ENCODE peak calls at places on chromosomes 5 and 9, in four cellular contexts. One of them, this sample, is unnamed.

GRCh38 chr5:135944564-135944963 is 10.2 kb downstream of the LECT2 start:
- DNase-seq in cardiac fibroblast: no peak
- DNase-seq in EL: no peak
- DNase-seq in HFFc6: no peak
- DNase-seq in this sample: no peak

GRCh38 chr9:114484854-114485443 is 20.3 kb downstream of the WHRN start:
- DNase-seq in cardiac fibroblast: peak; percentile 20
- DNase-seq in EL: peak; percentile 86
- DNase-seq in HFFc6: peak; percentile 89
- DNase-seq in this sample: peak; percentile 24

GRCh38 chr9:36151306-36152210 is 15.0 kb downstream of the GLIPR2 start:
- DNase-seq in cardiac fibroblast: peak; percentile 74
- DNase-seq in EL: peak; percentile 88
- DNase-seq in HFFc6: peak; percentile 60
- DNase-seq in this sample: no peak

GRCh38 chr5:16453609-16454008 is 12.0 kb downstream of the ZNF622 start:
- DNase-seq in cardiac fibroblast: no peak
- DNase-seq in EL: no peak
- DNase-seq in HFFc6: no peak
- DNase-seq in this sample: no peak

GRCh38 chr5:168426864-168427172 is 59.5 kb upstream of the RARS1 start:
- DNase-seq in cardiac fibroblast: no peak
- DNase-seq in EL: no peak
- DNase-seq in HFFc6: no peak
- DNase-seq in this sample: no peak

GRCh38 chr9:114769664-114770063 is 36.2 kb downstream of the TNFSF15 start:
- DNase-seq in cardiac fibroblast: no peak
- DNase-seq in EL: no peak
- DNase-seq in HFFc6: no peak
- DNase-seq in this sample: no peak

GRCh38 chr5:34736445-34737119 is 80.5 kb downstream of the RAI14 start:
- DNase-seq in cardiac fibroblast: no peak
- DNase-seq in EL: peak; percentile 47
- DNase-seq in HFFc6: no peak
- DNase-seq in this sample: no peak

GRCh38 chr9:113541019-113541900 is 77.7 kb downstream of the RGS3 start:
- DNase-seq in cardiac fibroblast: peak; percentile 63
- DNase-seq in EL: peak; percentile 32
- DNase-seq in HFFc6: peak; percentile 28
- DNase-seq in this sample: no peak

GRCh38 chr5:51665295-51665593 is 282.0 kb downstream of the ISL1 start:
- DNase-seq in cardiac fibroblast: no peak
- DNase-seq in EL: no peak
- DNase-seq in HFFc6: no peak
- DNase-seq in this sample: no peak

GRCh38 chr5:1551426-1551825 is 27.7 kb upstream of the LPCAT1 start:
- DNase-seq in cardiac fibroblast: no peak
- DNase-seq in EL: no peak
- DNase-seq in HFFc6: no peak
- DNase-seq in this sample: no peak

GRCh38 chr5:79297661-79298060 is 61.7 kb downstream of the JMY start:
- DNase-seq in cardiac fibroblast: peak; percentile 21
- DNase-seq in EL: no peak
- DNase-seq in HFFc6: no peak
- DNase-seq in this sample: no peak

GRCh38 chr9:105901514-105902109 is 207.3 kb downstream of the TMEM38B start:
- DNase-seq in cardiac fibroblast: peak; percentile 34
- DNase-seq in EL: peak; percentile 49
- DNase-seq in HFFc6: no peak
- DNase-seq in this sample: no peak

GRCh38 chr9:134325096-134325812 is 1.0 kb upstream of the RXRA start:
- DNase-seq in cardiac fibroblast: peak; percentile 56
- DNase-seq in EL: peak; percentile 55
- DNase-seq in HFFc6: peak; percentile 57
- DNase-seq in this sample: peak; percentile 59

GRCh38 chr9:138112791-138113600 is 235.4 kb downstream of the CACNA1B start:
- DNase-seq in cardiac fibroblast: no peak
- DNase-seq in EL: no peak
- DNase-seq in HFFc6: no peak
- DNase-seq in this sample: no peak

GRCh38 chr9:109843651-109844050 is 63.7 kb downstream of the PALM2AKAP2 start:
- DNase-seq in cardiac fibroblast: peak; percentile 17
- DNase-seq in EL: no peak
- DNase-seq in HFFc6: no peak
- DNase-seq in this sample: no peak

GRCh38 chr5:157046041-157046440 is 12.9 kb downstream of the HAVCR1 start:
- DNase-seq in cardiac fibroblast: no peak
- DNase-seq in EL: peak; percentile 2
- DNase-seq in HFFc6: no peak
- DNase-seq in this sample: peak; percentile 46

GRCh38 chr9:13295556-13295955 is 16.1 kb upstream of the MPDZ start:
- DNase-seq in cardiac fibroblast: no peak
- DNase-seq in EL: no peak
- DNase-seq in HFFc6: no peak
- DNase-seq in this sample: no peak

GRCh38 chr5:86875539-86875938 is 257.8 kb downstream of the COX7C start:
- DNase-seq in cardiac fibroblast: no peak
- DNase-seq in EL: no peak
- DNase-seq in HFFc6: no peak
- DNase-seq in this sample: no peak

GRCh38 chr9:117656007-117656406 is 48.2 kb upstream of the TLR4 start:
- DNase-seq in cardiac fibroblast: peak; percentile 15
- DNase-seq in EL: no peak
- DNase-seq in HFFc6: no peak
- DNase-seq in this sample: no peak

GRCh38 chr5:55429707-55430253 is 105.0 kb downstream of the PLPP1 start:
- DNase-seq in cardiac fibroblast: no peak
- DNase-seq in EL: no peak
- DNase-seq in HFFc6: no peak
- DNase-seq in this sample: no peak

GRCh38 chr9:13221741-13222140 is 57.8 kb downstream of the MPDZ start:
- DNase-seq in cardiac fibroblast: no peak
- DNase-seq in EL: no peak
- DNase-seq in HFFc6: no peak
- DNase-seq in this sample: no peak

GRCh38 chr5:3025392-3025791 is 273.9 kb upstream of the IRX2 start:
- DNase-seq in cardiac fibroblast: no peak
- DNase-seq in EL: no peak
- DNase-seq in HFFc6: no peak
- DNase-seq in this sample: no peak

GRCh38 chr5:42547146-42547545 is 123.9 kb downstream of the GHR start:
- DNase-seq in cardiac fibroblast: peak; percentile 44
- DNase-seq in EL: peak; percentile 2
- DNase-seq in HFFc6: no peak
- DNase-seq in this sample: no peak

GRCh38 chr9:27701664-27702063 is 128.4 kb upstream of the C9orf72 start:
- DNase-seq in cardiac fibroblast: peak; percentile 15
- DNase-seq in EL: no peak
- DNase-seq in HFFc6: no peak
- DNase-seq in this sample: no peak

GRCh38 chr5:24444439-24444838 is 200.3 kb downstream of the CDH10 start:
- DNase-seq in cardiac fibroblast: no peak
- DNase-seq in EL: no peak
- DNase-seq in HFFc6: no peak
- DNase-seq in this sample: no peak

GRCh38 chr5:10351882-10352395 is 1.6 kb upstream of the MARCHF6 start:
- DNase-seq in cardiac fibroblast: no peak
- DNase-seq in EL: no peak
- DNase-seq in HFFc6: no peak
- DNase-seq in this sample: no peak

GRCh38 chr5:141149812-141150211 is at the start of gene PCDHB6:
- DNase-seq in cardiac fibroblast: peak; percentile 3
- DNase-seq in EL: peak; percentile 30
- DNase-seq in HFFc6: peak; percentile 41
- DNase-seq in this sample: no peak

GRCh38 chr5:65142007-65142406 is 339.7 kb downstream of the ADAMTS6 start:
- DNase-seq in cardiac fibroblast: no peak
- DNase-seq in EL: no peak
- DNase-seq in HFFc6: no peak
- DNase-seq in this sample: no peak

GRCh38 chr9:126558051-126558665 is 55.6 kb upstream of the LMX1B start:
- DNase-seq in cardiac fibroblast: peak; percentile 52
- DNase-seq in EL: peak; percentile 38
- DNase-seq in HFFc6: peak; percentile 2
- DNase-seq in this sample: peak; percentile 68

GRCh38 chr5:179209359-179210150 is 135.7 kb downstream of the ADAMTS2 start:
- DNase-seq in cardiac fibroblast: peak; percentile 55
- DNase-seq in EL: peak; percentile 83
- DNase-seq in HFFc6: peak; percentile 75
- DNase-seq in this sample: no peak

GRCh38 chr5:103962023-103962422 is 399.4 kb upstream of the NUDT12 start:
- DNase-seq in cardiac fibroblast: no peak
- DNase-seq in EL: no peak
- DNase-seq in HFFc6: no peak
- DNase-seq in this sample: no peak

This sample was measured in LoVo.